ENCODE peak calls at places on chromosomes 6 and 20, in seven cellular contexts. I, E, X, Z, D, L and B are unnamed samples.

GRCh38 chr20:18428490-18429173 is 38.2 kb downstream of the DZANK1 start:
- DNase-seq in I (no peak), E (peak), X (no peak), Z (no peak), D (no peak), L (peak), B (no peak)

GRCh38 chr6:31354788-31355539 is 2.0 kb downstream of the HLA-B start:
- DNase-seq in I (no peak), E (no peak), X (no peak), Z (no peak), D (no peak), L (no peak), B (peak)

GRCh38 chr6:155521719-155522118 is 66.1 kb upstream of the NOX3 start:
- DNase-seq in I (no peak), E (no peak), X (peak), Z (no peak), D (no peak), L (no peak), B (no peak)

GRCh38 chr6:70312165-70312564 is 9.3 kb upstream of the COL9A1 start:
- DNase-seq in I (no peak), E (peak), X (peak), Z (no peak), D (no peak), L (no peak), B (no peak)

GRCh38 chr20:11375368-11375767 is 542.3 kb upstream of the BTBD3 start:
- DNase-seq in I (no peak), E (no peak), X (no peak), Z (no peak), D (no peak), L (no peak), B (no peak)

GRCh38 chr6:53664623-53665022 is 933 bp downstream of the KLHL31 start:
- DNase-seq in I (no peak), E (no peak), X (no peak), Z (no peak), D (no peak), L (no peak), B (no peak)

GRCh38 chr6:16473908-16474791 is 235.8 kb downstream of the GMPR start:
- DNase-seq in I (no peak), E (no peak), X (no peak), Z (no peak), D (no peak), L (no peak), B (no peak)

GRCh38 chr20:19495905-19496703 is 262.0 kb upstream of the RIN2 start:
- DNase-seq in I (no peak), E (no peak), X (peak), Z (no peak), D (no peak), L (no peak), B (no peak)

GRCh38 chr20:61925555-61926252 is 140.0 kb downstream of the TAF4 start:
- DNase-seq in I (no peak), E (peak), X (peak), Z (no peak), D (no peak), L (no peak), B (no peak)

GRCh38 chr6:152316024-152316423 is 321.1 kb downstream of the SYNE1 start:
- DNase-seq in I (no peak), E (peak), X (peak), Z (peak), D (no peak), L (no peak), B (no peak)

GRCh38 chr6:89411269-89412070 is 603 bp downstream of the RRAGD start:
- DNase-seq in I (no peak), E (no peak), X (no peak), Z (peak), D (no peak), L (peak), B (peak)

GRCh38 chr20:2178328-2179232 is 77.0 kb downstream of the STK35 start:
- DNase-seq in I (peak), E (no peak), X (peak), Z (no peak), D (no peak), L (no peak), B (no peak)

GRCh38 chr20:18144541-18145099 is 7.0 kb downstream of the KAT14 start:
- DNase-seq in I (no peak), E (no peak), X (no peak), Z (no peak), D (no peak), L (no peak), B (no peak)

GRCh38 chr20:6034134-6034969 is 19.5 kb downstream of the LRRN4 start:
- DNase-seq in I (no peak), E (peak), X (peak), Z (no peak), D (no peak), L (no peak), B (no peak)

GRCh38 chr20:33781133-33781532 is 30.0 kb upstream of the CHMP4B start:
- DNase-seq in I (no peak), E (no peak), X (no peak), Z (no peak), D (no peak), L (no peak), B (no peak)

GRCh38 chr6:26576929-26577719 is 19.6 kb upstream of the ABT1 start:
- DNase-seq in I (no peak), E (peak), X (peak), Z (no peak), D (no peak), L (no peak), B (no peak)

GRCh38 chr6:158795516-158795915 is 23.7 kb downstream of the EZR start:
- DNase-seq in I (no peak), E (no peak), X (no peak), Z (no peak), D (no peak), L (no peak), B (no peak)

GRCh38 chr6:168709991-168710390 is 269.0 kb downstream of the SMOC2 start:
- DNase-seq in I (no peak), E (no peak), X (no peak), Z (no peak), D (no peak), L (no peak), B (no peak)

GRCh38 chr20:35981969-35982368 is 13.6 kb downstream of the CNBD2 start:
- DNase-seq in I (no peak), E (no peak), X (no peak), Z (no peak), D (no peak), L (no peak), B (no peak)

GRCh38 chr20:33653900-33654596 is 8.1 kb upstream of the C20orf144 start:
- DNase-seq in I (peak), E (no peak), X (no peak), Z (no peak), D (no peak), L (peak), B (no peak)

GRCh38 chr6:133062077-133062476 is 179.1 kb upstream of the EYA4 start:
- DNase-seq in I (no peak), E (peak), X (peak), Z (no peak), D (no peak), L (no peak), B (no peak)

GRCh38 chr6:73710470-73710869 is 14.5 kb downstream of the CD109 start:
- DNase-seq in I (peak), E (peak), X (peak), Z (no peak), D (no peak), L (no peak), B (no peak)

GRCh38 chr6:125293587-125293986 is 8.2 kb downstream of the HDDC2 start:
- DNase-seq in I (no peak), E (no peak), X (no peak), Z (no peak), D (no peak), L (no peak), B (no peak)

GRCh38 chr6:17865243-17865642 is 122.2 kb downstream of the KIF13A start:
- DNase-seq in I (peak), E (no peak), X (no peak), Z (peak), D (no peak), L (no peak), B (no peak)

GRCh38 chr6:1789092-1789491 is 179.4 kb downstream of the FOXC1 start:
- DNase-seq in I (no peak), E (peak), X (peak), Z (no peak), D (no peak), L (no peak), B (no peak)

GRCh38 chr20:32482251-32483220 is 102.6 kb downstream of the NOL4L start:
- DNase-seq in I (no peak), E (no peak), X (no peak), Z (no peak), D (no peak), L (no peak), B (peak)

GRCh38 chr20:45487231-45487635 is 17.7 kb downstream of the WFDC2 start:
- DNase-seq in I (no peak), E (no peak), X (no peak), Z (no peak), D (peak), L (no peak), B (no peak)

GRCh38 chr20:43409041-43409913 is 48.4 kb upstream of the SRSF6 start:
- DNase-seq in I (no peak), E (peak), X (no peak), Z (no peak), D (no peak), L (no peak), B (no peak)

GRCh38 chr20:1951436-1952115 is 42.3 kb downstream of the PDYN start:
- DNase-seq in I (no peak), E (no peak), X (no peak), Z (no peak), D (no peak), L (no peak), B (no peak)

GRCh38 chr6:160015778-160016684 is 47.1 kb downstream of the IGF2R start:
- DNase-seq in I (no peak), E (no peak), X (no peak), Z (no peak), D (no peak), L (no peak), B (no peak)

GRCh38 chr6:64146094-64146493 is 510.5 kb downstream of the PHF3 start:
- DNase-seq in I (no peak), E (no peak), X (no peak), Z (no peak), D (no peak), L (no peak), B (no peak)

GRCh38 chr6:79671605-79672266 is 40.6 kb downstream of the SH3BGRL2 start:
- DNase-seq in I (peak), E (peak), X (peak), Z (no peak), D (no peak), L (peak), B (peak)

GRCh38 chr6:118012944-118013343 is 105.9 kb downstream of the SLC35F1 start:
- DNase-seq in I (no peak), E (no peak), X (no peak), Z (no peak), D (no peak), L (no peak), B (no peak)

GRCh38 chr20:62142252-62143117 is 709 bp downstream of the PSMA7 start:
- DNase-seq in I (no peak), E (no peak), X (no peak), Z (no peak), D (no peak), L (no peak), B (no peak)

GRCh38 chr20:25496165-25496967 is 88.9 kb downstream of the GINS1 start:
- DNase-seq in I (no peak), E (no peak), X (no peak), Z (no peak), D (no peak), L (no peak), B (no peak)
- H3K4me3 ChIP-seq in I (no peak), E (no peak), X (no peak), Z (no peak), D (no peak), L (no peak), B (no peak)

GRCh38 chr6:137216106-137216505 is 3.1 kb downstream of the IFNGR1 start:
- DNase-seq in I (no peak), E (no peak), X (no peak), Z (no peak), D (no peak), L (no peak), B (no peak)
- H3K4me3 ChIP-seq in I (peak), E (no peak), X (no peak), Z (no peak), D (no peak), L (peak), B (no peak)

DNA sequence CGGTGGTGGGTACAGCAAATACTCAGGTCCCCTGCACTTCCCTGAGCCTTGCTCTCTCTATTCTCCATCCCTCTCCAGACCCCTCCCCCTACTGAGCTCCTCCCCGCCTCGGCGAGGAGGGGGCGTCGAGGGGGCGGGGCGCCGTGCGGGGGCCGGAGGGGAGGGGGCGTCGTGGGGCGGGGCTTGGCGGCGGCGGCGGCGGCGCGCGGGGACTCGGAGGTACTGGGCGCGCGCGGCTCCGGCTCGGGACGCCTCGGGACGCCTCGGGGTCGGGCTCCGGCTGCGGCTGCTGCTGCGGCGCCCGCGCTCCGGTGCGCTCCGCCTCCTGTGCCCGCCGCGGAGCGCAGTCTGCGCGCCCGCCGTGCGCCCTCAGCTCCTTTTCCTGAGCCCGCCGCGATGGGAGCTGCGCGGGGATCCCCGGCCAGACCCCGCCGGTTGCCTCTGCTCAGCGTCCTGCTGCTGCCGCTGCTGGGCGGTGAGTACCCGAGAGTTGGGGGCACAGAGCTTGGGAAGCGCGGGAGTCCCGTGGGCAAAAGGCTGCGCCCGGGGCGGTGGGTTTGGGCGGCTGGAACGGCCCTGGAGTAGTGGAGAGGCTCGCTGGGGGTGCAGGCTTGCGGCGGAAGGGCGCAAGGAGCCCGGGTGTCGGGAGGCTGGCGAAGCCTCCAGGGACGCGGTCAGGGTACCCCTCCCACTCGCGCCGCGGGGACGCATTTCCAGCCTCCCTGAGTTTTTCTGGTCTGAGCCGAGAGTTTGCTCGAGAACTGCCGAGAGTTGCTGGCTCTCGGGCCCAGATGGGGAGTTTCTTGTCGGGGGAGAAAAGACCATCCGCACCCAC is at the start of gene PTK7:
- DNase-seq in I (peak), E (peak), X (no peak), Z (no peak), D (no peak), L (peak), B (no peak)
- H3K4me3 ChIP-seq in I (peak), E (peak), X (peak), Z (peak), D (peak), L (peak), B (peak)

DNA sequence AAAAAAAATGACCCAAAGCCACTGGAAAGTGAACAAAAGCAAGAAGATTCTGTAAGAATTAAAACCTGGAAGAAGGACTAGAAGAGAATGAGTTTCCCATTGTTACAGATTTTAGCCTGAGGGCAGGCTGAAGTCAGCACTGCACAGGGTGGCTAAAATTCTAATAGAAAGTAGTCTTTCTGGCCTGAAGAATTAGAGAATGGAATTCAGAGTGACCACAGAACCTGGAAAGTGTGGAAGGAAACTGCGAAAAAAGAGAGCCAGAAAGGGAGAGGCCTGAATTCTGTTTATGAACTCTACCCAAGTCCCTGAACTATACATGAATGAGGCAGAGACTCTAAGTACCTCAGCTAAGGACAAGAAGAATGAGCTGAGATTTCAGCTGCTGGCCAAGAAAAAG is 38.9 kb upstream of the FILIP1 start:
- DNase-seq in I (no peak), E (no peak), X (peak), Z (no peak), D (no peak), L (no peak), B (no peak)
- H3K4me3 ChIP-seq in I (no peak), E (no peak), X (no peak), Z (no peak), D (no peak), L (no peak), B (no peak)

DNA sequence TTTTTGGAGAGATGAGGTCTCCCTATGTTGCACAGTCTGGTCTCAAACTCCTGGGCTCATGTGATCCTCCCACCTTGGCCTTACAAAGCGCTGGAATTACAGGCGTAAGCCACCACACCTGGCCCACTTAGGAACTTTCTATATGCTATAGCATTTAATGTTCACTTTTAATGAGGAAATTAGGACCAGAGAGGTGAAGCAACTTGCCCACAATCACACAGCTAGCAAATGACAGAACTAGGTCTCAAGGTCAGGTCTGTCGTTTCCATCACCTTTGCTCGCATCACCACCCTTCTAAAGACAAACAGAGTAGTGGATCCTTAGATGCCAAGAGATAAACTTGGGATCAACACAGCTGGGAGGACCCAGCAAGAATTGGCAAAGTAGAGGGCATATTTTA is 381.7 kb downstream of the CD83 start:
- DNase-seq in I (no peak), E (no peak), X (no peak), Z (no peak), D (no peak), L (no peak), B (no peak)
- H3K4me3 ChIP-seq in I (no peak), E (no peak), X (no peak), Z (no peak), D (no peak), L (no peak), B (no peak)